ENCODE peak calls at places on chromosomes 16 and 17, in nine cellular contexts. P is fibroblast of pulmonary artery, I is KG1, K is substantia nigra, V is NCI-H1092, D is SK-MEL-5, L is kidney epithelial cell, E is ACHN, O is GM12891. T is an unnamed sample.

GRCh38 chr17:19470529-19471261 is 59.7 kb downstream of the RNF112 start:
- DNase-seq in O (no peak), E (no peak), I (no peak), V (peak), L (no peak), K (no peak), D (no peak), P (no peak), T (no peak)

GRCh38 chr16:66131895-66132294 is 234.6 kb upstream of the CDH5 start:
- DNase-seq in K (no peak), P (no peak), V (no peak), E (no peak), I (no peak), O (no peak), D (no peak), L (no peak), T (no peak)

GRCh38 chr16:9311303-9311954 is 220.0 kb downstream of the HAPSTR1 start:
- DNase-seq in V (no peak), E (no peak), P (no peak), K (peak), L (no peak), O (no peak), D (no peak), I (no peak), T (peak)

GRCh38 chr17:880074-880870 is 98.1 kb downstream of the MRM3 start:
- DNase-seq in P (peak), O (no peak), E (no peak), L (no peak), V (no peak), K (no peak), D (no peak), I (no peak), T (peak)

GRCh38 chr17:45405250-45406086 is 27.2 kb downstream of the ARHGAP27 start:
- DNase-seq in E (no peak), O (no peak), L (no peak), K (no peak), D (peak), I (no peak), P (no peak), V (no peak), T (no peak)

GRCh38 chr16:29198731-29199521 is 207.6 kb downstream of the NPIPB11 start:
- DNase-seq in O (no peak), L (no peak), P (peak), K (no peak), V (no peak), I (no peak), D (no peak), E (no peak), T (no peak)

GRCh38 chr17:45282683-45283644 is 21.1 kb upstream of the SPATA32 start:
- DNase-seq in E (no peak), K (no peak), I (no peak), D (no peak), O (no peak), L (no peak), V (peak), P (peak), T (no peak)

GRCh38 chr17:34974794-34975428 is 5.4 kb upstream of the LIG3 start:
- DNase-seq in L (no peak), P (no peak), I (no peak), E (no peak), D (no peak), O (no peak), V (no peak), K (no peak), T (no peak)

GRCh38 chr17:57482657-57483056 is 226.3 kb downstream of the MSI2 start:
- DNase-seq in D (no peak), L (no peak), K (no peak), E (no peak), P (peak), I (no peak), O (no peak), V (no peak), T (no peak)

GRCh38 chr17:83079766-83080616 is 582 bp downstream of the METRNL start:
- DNase-seq in I (no peak), K (no peak), L (no peak), E (no peak), D (no peak), O (no peak), P (no peak), V (no peak), T (peak)